ENCODE peak calls at places on chromosome 5, in four cellular contexts. B is neuronal stem cell, T is H1, K is mesenchymal stem cell. H is an unnamed sample.

GRCh38 chr5:38466444-38467189 is 89.8 kb downstream of the LIFR start:
- DNase-seq in B (no peak), T (no peak), K (no peak), H (no peak)

GRCh38 chr5:64939772-64940510 is 171.2 kb downstream of the CWC27 start:
- DNase-seq in B (no peak), T (peak), K (peak), H (peak)

GRCh38 chr5:142289708-142290573 is 34.9 kb downstream of the SPRY4 start:
- DNase-seq in B (no peak), T (no peak), K (no peak), H (no peak)

GRCh38 chr5:132385321-132386105 is 16.0 kb downstream of the SLC22A5 start:
- DNase-seq in B (no peak), T (peak), K (peak), H (no peak)

GRCh38 chr5:169599451-169599850 is 15.9 kb downstream of the SPDL1 start:
- DNase-seq in B (no peak), T (no peak), K (no peak), H (no peak)

GRCh38 chr5:42872865-42873264 is 61.2 kb upstream of the SELENOP start:
- DNase-seq in B (no peak), T (no peak), K (no peak), H (no peak)

GRCh38 chr5:32942225-32942989 is 231.3 kb downstream of the NPR3 start:
- DNase-seq in B (no peak), T (peak), K (peak), H (peak)

GRCh38 chr5:149413477-149414210 is 34.6 kb upstream of the IL17B start:
- DNase-seq in B (no peak), T (no peak), K (peak), H (no peak)

GRCh38 chr5:179805529-179806249 is 977 bp downstream of the MGAT4B start:
- DNase-seq in B (no peak), T (no peak), K (peak), H (peak)

GRCh38 chr5:174793684-174794328 is 69.4 kb downstream of the MSX2 start:
- DNase-seq in B (peak), T (peak), K (peak), H (peak)

GRCh38 chr5:1400936-1401335 is 44.3 kb downstream of the SLC6A3 start:
- DNase-seq in B (no peak), T (no peak), K (no peak), H (no peak)

GRCh38 chr5:13354611-13355010 is 589.9 kb downstream of the DNAH5 start:
- DNase-seq in B (no peak), T (no peak), K (no peak), H (no peak)

GRCh38 chr5:50751064-50751657 is 84.7 kb downstream of the PARP8 start:
- DNase-seq in B (peak), T (no peak), K (peak), H (no peak)

GRCh38 chr5:132773114-132773513 is 3.9 kb downstream of the SEPTIN8 start:
- DNase-seq in B (no peak), T (no peak), K (no peak), H (no peak)

GRCh38 chr5:88377240-88377639 is 108.6 kb upstream of the TMEM161B start:
- DNase-seq in B (no peak), T (no peak), K (no peak), H (no peak)

GRCh38 chr5:50968296-50969206 is 302.1 kb downstream of the PARP8 start:
- DNase-seq in B (peak), T (peak), K (peak), H (peak)

GRCh38 chr5:159106569-159107282 is 7.0 kb upstream of the EBF1 start:
- DNase-seq in B (peak), T (peak), K (peak), H (peak)

GRCh38 chr5:36570268-36570667 is 36.1 kb upstream of the SLC1A3 start:
- DNase-seq in B (no peak), T (no peak), K (no peak), H (no peak)

GRCh38 chr5:138945421-138946240 is 70.5 kb upstream of the LRRTM2 start:
- DNase-seq in B (peak), T (no peak), K (no peak), H (peak)

GRCh38 chr5:96768708-96769251 is 39.0 kb downstream of the ERAP1 start:
- DNase-seq in B (no peak), T (no peak), K (no peak), H (no peak)

GRCh38 chr5:132225165-132226032 is 2.3 kb downstream of the P4HA2 start:
- DNase-seq in B (no peak), T (no peak), K (peak), H (peak)

GRCh38 chr5:56735845-56736641 is 79.3 kb upstream of the MAP3K1 start:
- DNase-seq in B (no peak), T (no peak), K (no peak), H (no peak)

GRCh38 chr5:56737002-56737621 is 78.2 kb upstream of the MAP3K1 start:
- DNase-seq in B (no peak), T (no peak), K (peak), H (no peak)

GRCh38 chr5:56732147-56732546 is 83.2 kb upstream of the MAP3K1 start:
- DNase-seq in B (no peak), T (no peak), K (no peak), H (no peak)

GRCh38 chr5:56734066-56734766 is 81.1 kb upstream of the MAP3K1 start:
- DNase-seq in B (no peak), T (no peak), K (no peak), H (no peak)

GRCh38 chr5:56733580-56733979 is 81.8 kb upstream of the MAP3K1 start:
- DNase-seq in B (no peak), T (no peak), K (no peak), H (no peak)
- H2BK15ac ChIP-seq in B (no peak), T (no peak), K (no peak), H (no peak)

DNA sequence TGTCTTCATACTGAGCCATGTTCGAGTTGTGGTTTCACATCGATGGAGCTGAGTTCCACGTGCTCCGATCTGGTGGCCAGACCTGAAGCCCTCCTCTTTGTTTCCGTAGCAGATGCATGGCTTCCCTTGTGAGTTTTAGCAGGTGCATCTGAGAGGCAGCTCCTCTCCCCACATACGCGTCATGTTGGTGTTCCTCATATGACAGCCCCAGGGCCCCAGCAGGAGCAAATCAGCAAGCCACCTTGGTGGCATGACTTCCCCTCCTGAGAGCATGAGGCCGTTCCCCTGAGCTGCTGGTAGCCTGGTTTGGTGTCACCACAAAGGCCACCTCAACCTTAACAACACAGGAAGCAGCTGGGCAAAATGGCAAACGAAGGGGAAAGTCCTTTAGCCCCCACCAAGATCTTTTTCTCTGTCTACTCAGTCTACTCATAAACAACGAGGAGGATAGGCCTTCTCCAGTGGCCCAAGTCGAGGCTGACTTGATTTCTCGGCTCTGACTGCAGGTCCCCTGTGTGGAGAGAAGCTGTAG is 5.9 kb downstream of the CYFIP2 start:
- DNase-seq in B (no peak), T (no peak), K (no peak), H (no peak)
- H2AFZ ChIP-seq in B (no peak), T (no peak), K (no peak), H (no peak)

DNA sequence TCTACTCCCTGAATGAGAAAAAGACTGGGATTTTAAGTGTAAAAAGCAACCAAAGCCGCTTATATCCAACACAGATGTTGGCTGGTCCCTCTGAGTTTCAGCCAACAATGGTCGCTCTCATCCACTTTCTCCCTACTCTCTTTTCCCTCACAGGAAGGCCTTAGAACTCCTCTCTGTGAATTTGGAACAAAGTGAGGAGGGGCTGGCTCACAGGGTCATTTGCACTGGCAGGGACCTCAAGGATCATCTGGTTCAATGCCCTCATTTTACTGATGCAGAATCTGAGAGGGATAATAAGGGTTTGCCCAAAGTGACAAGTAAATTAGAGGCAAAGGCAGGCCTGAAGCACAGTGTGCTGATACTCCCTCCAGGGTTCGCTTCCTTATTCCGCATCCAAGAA is 63.9 kb downstream of the DPYSL3 start:
- DNase-seq in B (no peak), T (no peak), K (no peak), H (no peak)
- H2BK12ac ChIP-seq in B (no peak), T (no peak), K (no peak), H (no peak)

GRCh38 chr5:61347088-61347487 is 15.0 kb downstream of the ZSWIM6 start:
- DNase-seq in B (no peak), T (no peak), K (peak), H (no peak)
- H2BK15ac ChIP-seq in B (no peak), T (no peak), K (no peak), H (no peak)

H was measured in H9.